ENCODE peak calls at places on chromosomes 2 and 18, in ten cellular contexts. T is fibroblast of lung, R is psoas muscle, N is neural progenitor cell, V is fibroblast of the aortic adventitia, O is cardiac muscle cell, P is endothelial cell, G is spleen, F is GM13976, H is heart right ventricle. M is an unnamed sample.

GRCh38 chr2:48543895-48544294 is 13.9 kb downstream of the STON1 start:
- DNase-seq in T (no peak), R (no peak), N (no peak), V (peak), O (no peak), P (no peak), G (no peak), F (no peak), H (no peak), M (no peak)

GRCh38 chr2:60553496-60553991 is at the start of gene BCL11A:
- DNase-seq in T (peak), R (no peak), N (peak), V (peak), O (peak), P (peak), G (peak), F (no peak), H (peak), M (peak)

GRCh38 chr2:237154050-237154638 is 68.5 kb downstream of the COPS8 start:
- DNase-seq in T (peak), R (no peak), N (peak), V (peak), O (peak), P (peak), G (no peak), F (peak), H (no peak), M (peak)

GRCh38 chr18:74476154-74476553 is 19.0 kb upstream of the DIPK1C start:
- DNase-seq in T (peak), R (no peak), N (peak), V (peak), O (peak), P (peak), G (no peak), F (no peak), H (peak), M (peak)

GRCh38 chr2:102033028-102033749 is 41.4 kb downstream of the IL1R2 start:
- DNase-seq in T (peak), R (peak), N (no peak), V (peak), O (no peak), P (no peak), G (peak), F (no peak), H (peak), M (no peak)

GRCh38 chr18:76518543-76519155 is 23.6 kb upstream of the ZNF516 start:
- DNase-seq in T (peak), R (peak), N (peak), V (peak), O (peak), P (peak), G (peak), F (no peak), H (peak), M (peak)

GRCh38 chr2:238247841-238248440 is 8.1 kb upstream of the HES6 start:
- DNase-seq in T (no peak), R (peak), N (no peak), V (no peak), O (peak), P (no peak), G (peak), F (no peak), H (no peak), M (no peak)

GRCh38 chr18:11859903-11860407 is 8.7 kb downstream of the CHMP1B start:
- DNase-seq in T (peak), R (no peak), N (no peak), V (peak), O (no peak), P (no peak), G (peak), F (no peak), H (no peak), M (no peak)

GRCh38 chr2:28649481-28650260 is 102.0 kb upstream of the PPP1CB start:
- DNase-seq in T (no peak), R (no peak), N (no peak), V (no peak), O (no peak), P (no peak), G (no peak), F (peak), H (no peak), M (no peak)

DNA sequence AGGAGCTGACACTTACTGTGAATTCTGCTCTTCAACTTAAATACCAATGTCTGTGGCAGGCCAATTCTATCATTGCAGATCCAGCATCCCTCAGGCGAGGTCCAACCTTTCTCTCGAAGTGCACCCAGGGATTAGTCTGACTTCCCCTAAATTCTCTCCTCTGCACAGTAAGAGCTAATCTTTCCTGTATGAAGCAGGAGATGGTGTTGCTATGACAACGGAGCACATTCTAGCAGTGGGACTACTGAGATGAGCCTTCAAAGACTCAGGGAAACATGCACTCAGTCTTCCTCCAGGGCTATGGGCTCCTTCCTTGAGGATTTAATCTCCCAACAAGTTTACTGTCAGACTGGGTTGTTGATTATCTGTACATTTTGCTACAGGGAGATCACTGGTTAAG is 176.3 kb downstream of the NOL4 start:
- DNase-seq in T (no peak), R (no peak), N (peak), V (no peak), O (no peak), P (no peak), G (no peak), F (no peak), H (no peak), M (no peak)
- TF ChIP-seq CTCF in T (no peak), R (no peak), N (no peak), V (no peak), O (no peak), P (no peak), G (no peak), F (no peak), H (no peak), M (no peak)

GRCh38 chr2:170744248-170745002 is 25.8 kb upstream of the ERICH2 start:
- DNase-seq in T (peak), R (no peak), N (no peak), V (no peak), O (no peak), P (no peak), G (no peak), F (no peak), H (no peak), M (no peak)

GRCh38 chr2:170742000-170742399 is 26.9 kb downstream of the SP5 start:
- DNase-seq in T (no peak), R (no peak), N (no peak), V (no peak), O (no peak), P (no peak), G (no peak), F (no peak), H (no peak), M (no peak)

GRCh38 chr2:170743530-170744239 is 26.5 kb upstream of the ERICH2 start:
- DNase-seq in T (no peak), R (no peak), N (no peak), V (no peak), O (no peak), P (no peak), G (no peak), F (no peak), H (no peak), M (no peak)

GRCh38 chr2:170745263-170745662 is 24.9 kb upstream of the ERICH2 start:
- DNase-seq in T (no peak), R (no peak), N (no peak), V (no peak), O (no peak), P (no peak), G (no peak), F (no peak), H (no peak), M (no peak)

GRCh38 chr2:170742896-170743529 is 27.2 kb upstream of the ERICH2 start:
- DNase-seq in T (peak), R (no peak), N (no peak), V (peak), O (no peak), P (no peak), G (no peak), F (no peak), H (no peak), M (no peak)
- TF ChIP-seq CTCF in T (no peak), R (no peak), N (no peak), V (no peak), O (no peak), P (no peak), G (no peak), F (no peak), H (no peak), M (no peak)

DNA sequence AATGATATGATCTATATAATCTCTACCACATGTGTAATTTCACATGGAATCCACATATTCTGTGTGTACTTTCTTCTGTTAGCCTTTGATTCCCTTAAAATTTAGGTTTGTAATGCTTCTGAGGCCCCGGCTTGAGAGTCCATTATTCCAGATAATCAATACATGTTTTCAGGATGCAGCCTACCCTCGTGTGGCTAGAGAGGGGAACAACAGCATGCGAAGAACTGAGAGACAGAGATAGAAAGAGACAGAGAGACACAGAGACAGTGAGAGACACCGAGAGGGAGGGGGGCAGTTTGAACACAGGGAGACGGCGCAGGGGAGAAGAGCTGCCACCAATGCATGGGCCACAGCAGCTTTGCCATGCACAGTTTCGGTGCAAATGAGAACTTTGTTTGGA is 185.4 kb downstream of the SNTG2 start:
- DNase-seq in T (peak), R (no peak), N (peak), V (no peak), O (peak), P (no peak), G (no peak), F (no peak), H (no peak), M (no peak)
- TF ChIP-seq CTCF in T (no peak), R (no peak), N (peak), V (no peak), O (peak), P (no peak), G (no peak), F (no peak), H (no peak), M (peak)

DNA sequence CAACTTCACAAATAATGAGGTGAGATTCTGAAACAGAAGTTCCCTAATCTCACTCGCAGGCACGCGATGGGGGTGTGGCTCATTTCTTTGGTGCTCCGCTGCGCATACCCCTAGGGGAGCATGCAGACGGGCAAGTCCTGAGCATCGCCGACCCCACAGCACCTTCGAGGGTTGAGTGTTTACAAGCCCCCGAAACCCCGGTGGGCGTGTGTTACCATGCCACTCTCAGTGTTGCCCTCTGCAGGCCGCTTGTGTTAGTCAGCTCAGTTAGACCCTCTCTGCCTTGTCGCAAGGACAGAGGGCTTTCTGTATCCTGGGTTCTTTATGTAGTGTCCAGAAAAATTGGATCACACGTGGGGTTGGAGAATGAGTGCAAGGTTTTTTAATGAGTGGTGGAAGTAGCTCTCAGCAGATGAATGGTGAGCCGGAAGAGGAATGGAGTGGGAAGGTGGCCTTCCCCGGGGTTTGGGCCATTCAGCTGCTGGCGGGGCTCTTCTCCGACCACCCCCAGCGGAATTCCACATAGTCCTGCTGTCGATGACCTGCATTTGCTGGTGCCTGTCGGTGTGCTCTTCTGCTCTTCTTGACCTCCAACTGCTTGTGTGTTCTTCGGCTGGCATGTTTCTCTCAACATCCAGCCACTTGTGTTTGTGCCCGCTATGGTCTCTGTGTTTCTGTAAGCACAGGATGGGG is 191.3 kb downstream of the RPRM start:
- DNase-seq in T (no peak), R (no peak), N (peak), V (no peak), O (peak), P (peak), G (no peak), F (peak), H (no peak), M (peak)
- TF ChIP-seq CTCF in T (no peak), R (no peak), N (peak), V (no peak), O (peak), P (no peak), G (no peak), F (no peak), H (no peak), M (peak)

GRCh38 chr18:58231930-58232329 is 187.9 kb downstream of the NEDD4L start:
- DNase-seq in T (no peak), R (no peak), N (no peak), V (no peak), O (no peak), P (no peak), G (no peak), F (no peak), H (no peak), M (no peak)
- TF ChIP-seq CTCF in T (no peak), R (peak), N (peak), V (no peak), O (no peak), P (no peak), G (no peak), F (no peak), H (peak), M (peak)

M was measured in neural crest cell.